ENCODE peak calls at places on chromosome X, in eight cellular contexts. Y is tibial nerve; Z is ovary; L is CD8-positive, alpha-beta memory T cell; S is colonic mucosa; T is stomach; U is heart right ventricle; C is heart left ventricle. N is an unnamed sample.

GRCh38 chrX:135420831-135421230 is 913 bp upstream of the SMIM10L2A start:
- DNase-seq in U (no peak), L (no peak), Y (no peak), S (no peak), C (no peak), T (no peak), Z (no peak), N (no peak)

GRCh38 chrX:97367149-97367548 is 483.4 kb downstream of the RPA4 start:
- DNase-seq in S (no peak), C (no peak), L (no peak), Z (no peak), U (no peak), T (no peak), Y (no peak), N (peak; percentile 54)

GRCh38 chrX:40167240-40168182 is 69.8 kb upstream of the BCOR start:
- DNase-seq in Z (peak; percentile 73), T (no peak), C (peak; percentile 63), S (peak; percentile 53), L (peak; percentile 41), Y (no peak), U (no peak), N (peak; percentile 66)

GRCh38 chrX:2462780-2463179 is 38.0 kb downstream of the DHRSX start:
- DNase-seq in L (no peak), Z (no peak), T (no peak), C (peak; percentile 5), S (no peak), Y (no peak), U (no peak), N (peak; percentile 49)

GRCh38 chrX:13699183-13699826 is 10.4 kb downstream of the RAB9A start:
- DNase-seq in S (peak; percentile 55), C (no peak), T (peak; percentile 33), Z (no peak), Y (no peak), L (no peak), U (no peak), N (no peak)

GRCh38 chrX:8851487-8851886 is 50.3 kb upstream of the FAM9A start:
- DNase-seq in S (no peak), L (no peak), T (no peak), U (no peak), C (no peak), Y (no peak), Z (no peak), N (no peak)

GRCh38 chrX:27966955-27967354 is 14.3 kb downstream of the DCAF8L1 start:
- DNase-seq in S (peak; percentile 64), U (no peak), Z (no peak), Y (no peak), L (no peak), T (no peak), C (no peak), N (no peak)

GRCh38 chrX:100995469-100995868 is 26.0 kb downstream of the ARL13A start:
- DNase-seq in U (no peak), C (no peak), S (no peak), Y (no peak), Z (no peak), T (no peak), L (no peak), N (peak; percentile 44)

GRCh38 chrX:130039847-130040246 is 57.4 kb downstream of the BCORL1 start:
- DNase-seq in T (no peak), Y (no peak), C (no peak), S (no peak), L (no peak), Z (no peak), U (no peak), N (peak; percentile 10)

GRCh38 chrX:66632473-66632872 is 6.4 kb downstream of the EDA2R start:
- DNase-seq in C (no peak), Z (no peak), T (no peak), L (no peak), Y (no peak), S (no peak), U (no peak), N (no peak)

GRCh38 chrX:11954196-11954595 is 184.1 kb upstream of the FRMPD4 start:
- DNase-seq in L (no peak), S (no peak), C (no peak), Y (no peak), T (no peak), U (no peak), Z (no peak), N (no peak)

GRCh38 chrX:153539171-153539978 is 21.9 kb downstream of the ATP2B3 start:
- DNase-seq in L (peak; percentile 46), S (peak; percentile 68), U (peak; percentile 66), T (peak; percentile 67), Y (peak; percentile 14), Z (peak; percentile 75), C (peak; percentile 84), N (peak; percentile 70)

GRCh38 chrX:71111851-71112468 is 583 bp upstream of the IL2RG start:
- DNase-seq in S (no peak), L (no peak), Y (no peak), U (no peak), Z (no peak), T (no peak), C (no peak), N (no peak)

GRCh38 chrX:17065100-17065499 is 118.6 kb downstream of the REPS2 start:
- DNase-seq in U (no peak), C (no peak), S (no peak), L (no peak), Y (no peak), T (no peak), Z (no peak), N (no peak)

GRCh38 chrX:2145672-2146412 is 354.9 kb downstream of the DHRSX start:
- DNase-seq in S (no peak), L (no peak), T (no peak), U (no peak), Y (no peak), Z (no peak), C (no peak), N (no peak)

GRCh38 chrX:103329991-103330390 is at the start of gene TCEAL7:
- DNase-seq in Y (no peak), S (no peak), U (peak; percentile 6), Z (peak; percentile 53), C (no peak), T (no peak), L (no peak), N (no peak)
- H3K4me3 ChIP-seq in Y (peak within 1 kb of the TSS; percentile 18), S (no peak within 1 kb of the TSS), U (peak within 1 kb of the TSS; percentile 53), Z (peak within 1 kb of the TSS; percentile 19), C (peak within 1 kb of the TSS; percentile 8), T (peak within 1 kb of the TSS; percentile 32), L (no peak within 1 kb of the TSS), N (no peak within 1 kb of the TSS)

GRCh38 chrX:41912922-41913321 is 10.4 kb downstream of the CASK start:
- DNase-seq in L (no peak), C (no peak), S (no peak), T (no peak), U (no peak), Z (no peak), Y (no peak), N (no peak)

GRCh38 chrX:41909068-41909467 is 14.3 kb downstream of the CASK start:
- DNase-seq in C (no peak), S (no peak), Y (no peak), U (no peak), T (no peak), Z (no peak), L (peak; percentile 11), N (no peak)

GRCh38 chrX:41917517-41917916 is 5.8 kb downstream of the CASK start:
- DNase-seq in Y (no peak), T (no peak), L (peak; percentile 25), S (no peak), Z (no peak), C (no peak), U (no peak), N (no peak)

DNA sequence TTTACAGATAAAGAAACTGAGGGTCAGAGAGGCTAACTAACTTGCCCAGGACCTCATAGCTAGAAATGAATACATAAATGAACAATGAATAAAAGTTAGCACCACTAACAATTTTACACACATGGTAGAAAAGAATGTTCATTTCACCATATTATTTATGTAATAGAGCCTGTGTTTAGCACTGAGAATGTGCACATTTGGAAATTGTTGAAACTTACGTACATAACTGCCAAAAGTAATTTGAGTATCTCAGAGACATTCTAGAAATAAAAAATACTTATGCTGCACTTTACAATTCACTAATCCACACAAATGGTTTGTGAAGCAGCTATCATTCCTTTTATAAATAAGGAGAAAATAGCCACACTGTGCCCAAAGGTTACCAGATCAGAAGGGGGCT is 9.9 kb downstream of the CASK start:
- DNase-seq in T (no peak), S (no peak), Z (no peak), U (no peak), L (no peak), Y (no peak), C (no peak), N (no peak)
- H3K9me3 ChIP-seq in T (no peaks in the 10 kb centered on the region), S (no peaks in the 10 kb centered on the region), Z (no peaks in the 10 kb centered on the region), U (no peaks in the 10 kb centered on the region), L (no peaks in the 10 kb centered on the region), Y (no peaks in the 10 kb centered on the region), C (no peaks in the 10 kb centered on the region), N (no peaks in the 10 kb centered on the region)

GRCh38 chrX:42694260-42694815 is 83.6 kb downstream of the PPP1R2C start:
- DNase-seq in Y (no peak), T (no peak), Z (no peak), C (no peak), U (no peak), S (no peak), L (no peak), N (no peak)

GRCh38 chrX:42695800-42696358 is 82.1 kb downstream of the PPP1R2C start:
- DNase-seq in C (no peak), T (no peak), S (peak; percentile 28), L (no peak), Y (no peak), Z (no peak), U (no peak), N (no peak)

GRCh38 chrX:42691196-42691595 is 86.8 kb downstream of the PPP1R2C start:
- DNase-seq in U (no peak), L (no peak), Z (no peak), S (no peak), T (no peak), Y (no peak), C (no peak), N (no peak)

GRCh38 chrX:42697544-42697943 is 80.4 kb downstream of the PPP1R2C start:
- DNase-seq in U (no peak), S (no peak), C (no peak), T (no peak), L (no peak), Y (no peak), Z (no peak), N (no peak)

DNA sequence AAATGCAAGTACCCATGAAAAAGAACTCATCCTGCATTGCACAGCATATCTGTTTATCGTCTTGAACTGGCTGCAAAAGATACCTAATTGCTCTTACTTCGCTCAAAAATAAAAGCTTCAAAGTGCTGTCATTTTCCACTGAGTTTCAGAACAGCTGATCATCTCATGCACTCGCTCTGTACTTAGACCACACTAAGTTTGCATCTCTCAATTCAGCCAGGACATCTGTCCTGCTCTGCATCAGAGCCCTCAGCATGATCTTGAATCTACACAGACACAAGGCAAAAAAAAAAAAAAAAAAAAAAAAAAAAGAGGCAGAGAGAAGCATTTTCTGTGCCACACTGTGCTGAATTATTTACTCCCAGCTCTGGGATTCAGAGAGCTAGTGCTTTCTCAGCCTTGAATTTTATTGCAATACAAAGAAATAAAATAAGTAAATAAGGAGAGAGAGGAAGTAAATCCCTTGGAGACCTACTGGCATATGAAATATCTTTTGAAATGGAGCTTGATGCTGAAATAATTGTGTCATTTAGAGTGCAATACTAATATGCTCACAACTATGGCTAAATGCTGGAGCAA is 81.3 kb downstream of the PPP1R2C start:
- DNase-seq in T (no peak), Z (no peak), C (no peak), Y (no peak), L (no peak), U (no peak), S (no peak), N (no peak)
- H3K27ac ChIP-seq in T (no peak overlapping the region), Z (no peak overlapping the region), C (no peak overlapping the region), Y (no peak overlapping the region), L (no peak overlapping the region), U (no peak overlapping the region), S (no peak overlapping the region), N (no peak overlapping the region)

GRCh38 chrX:74449322-74449936 is 28.1 kb downstream of the SLC16A2 start:
- DNase-seq in T (peak; percentile 38), L (peak; percentile 10), Z (no peak), Y (no peak), U (no peak), S (no peak), C (no peak), N (no peak)
- H3K4me3 ChIP-seq in T (no peak overlapping the region), L (no peak overlapping the region), Z (no peak overlapping the region), Y (no peak overlapping the region), U (no peak overlapping the region), S (no peak overlapping the region), C (no peak overlapping the region), N (no peak overlapping the region)

N was measured in cardiac muscle cell.